ENCODE peak calls at places on chromosomes 5 and 9, in six cellular contexts. N is HFFc6; H is effector CD4-positive, alpha-beta T cell; O is T-helper 1 cell; F is DMS153; I is A549. J is an unnamed sample.

GRCh38 chr5:132840896-132841818 is 10.7 kb upstream of the SHROOM1 start:
- DNase-seq in N (peak; percentile 44), H (no peak), O (no peak), F (no peak), I (no peak), J (no peak)

GRCh38 chr9:112078432-112078831 is 96.7 kb downstream of the SUSD1 start:
- DNase-seq in N (no peak), H (no peak), O (no peak), F (no peak), I (no peak), J (no peak)

GRCh38 chr9:14207352-14207995 is 106.5 kb downstream of the NFIB start:
- DNase-seq in N (no peak), H (no peak), O (no peak), F (no peak), I (no peak), J (no peak)

GRCh38 chr5:151082976-151083651 is 2.3 kb upstream of the TNIP1 start:
- DNase-seq in N (no peak), H (peak; percentile 65), O (peak; percentile 58), F (no peak), I (peak; percentile 73), J (peak; percentile 76)

GRCh38 chr5:11180890-11181289 is 419.9 kb upstream of the DAP start:
- DNase-seq in N (no peak), H (no peak), O (no peak), F (no peak), I (no peak), J (no peak)

GRCh38 chr5:57405984-57406383 is 76.6 kb downstream of the ACTBL2 start:
- DNase-seq in N (no peak), H (no peak), O (no peak), F (no peak), I (no peak), J (no peak)

GRCh38 chr5:6049662-6050061 is 328.7 kb downstream of the MED10 start:
- DNase-seq in N (no peak), H (no peak), O (no peak), F (no peak), I (no peak), J (no peak)

GRCh38 chr5:154811653-154812465 is 38.5 kb downstream of the FAXDC2 start:
- DNase-seq in N (peak; percentile 66), H (peak; percentile 55), O (peak; percentile 46), F (no peak), I (peak; percentile 76), J (peak; percentile 16)

GRCh38 chr9:130817862-130818261 is 17.2 kb upstream of the ABL1 start:
- DNase-seq in N (no peak), H (no peak), O (no peak), F (no peak), I (no peak), J (no peak)

GRCh38 chr9:121634329-121634784 is 17.1 kb upstream of the DAB2IP start:
- DNase-seq in N (no peak), H (no peak), O (no peak), F (no peak), I (no peak), J (no peak)

GRCh38 chr5:134647750-134648424 is 698 bp upstream of the SEC24A start:
- DNase-seq in N (peak; percentile 22), H (peak; percentile 5), O (no peak), F (no peak), I (no peak), J (no peak)

GRCh38 chr9:97615439-97616072 is 17.6 kb downstream of the TSTD2 start:
- DNase-seq in N (peak; percentile 45), H (peak; percentile 58), O (peak; percentile 43), F (peak; percentile 8), I (peak; percentile 69), J (peak; percentile 19)

GRCh38 chr5:178854284-178854683 is 5.5 kb upstream of the ZNF354B start:
- DNase-seq in N (no peak), H (no peak), O (no peak), F (no peak), I (no peak), J (no peak)

GRCh38 chr9:1269533-1270315 is 219.6 kb downstream of the DMRT2 start:
- DNase-seq in N (no peak), H (no peak), O (no peak), F (no peak), I (no peak), J (no peak)

GRCh38 chr5:98205691-98206461 is 567.6 kb upstream of the RGMB start:
- DNase-seq in N (no peak), H (no peak), O (no peak), F (no peak), I (no peak), J (no peak)

GRCh38 chr5:74188341-74188740 is 452.2 kb downstream of the ENC1 start:
- DNase-seq in N (no peak), H (no peak), O (no peak), F (no peak), I (no peak), J (no peak)

GRCh38 chr9:69019808-69020207 is 5.9 kb upstream of the PRKACG start:
- DNase-seq in N (no peak), H (no peak), O (no peak), F (peak; percentile 35), I (no peak), J (peak; percentile 19)

GRCh38 chr9:125438506-125439433 is 177.1 kb downstream of the GAPVD1 start:
- DNase-seq in N (no peak), H (no peak), O (no peak), F (no peak), I (no peak), J (no peak)

GRCh38 chr9:116342941-116343340 is 189.3 kb downstream of the PAPPA start:
- DNase-seq in N (no peak), H (no peak), O (no peak), F (no peak), I (no peak), J (no peak)

GRCh38 chr9:136349546-136349945 is 14.0 kb downstream of the DNLZ start:
- DNase-seq in N (no peak), H (no peak), O (no peak), F (no peak), I (no peak), J (no peak)

GRCh38 chr9:1042466-1042865 is 7.7 kb upstream of the DMRT2 start:
- DNase-seq in N (no peak), H (no peak), O (no peak), F (no peak), I (no peak), J (no peak)

GRCh38 chr9:129685220-129685932 is 19.9 kb downstream of the PRRX2 start:
- DNase-seq in N (peak; percentile 72), H (no peak), O (no peak), F (no peak), I (peak; percentile 84), J (no peak)

GRCh38 chr5:35857606-35858205 is 1.0 kb downstream of the IL7R start:
- DNase-seq in N (peak; percentile 86), H (no peak), O (no peak), F (no peak), I (no peak), J (no peak)

GRCh38 chr5:57216714-57217113 is 42.9 kb downstream of the GPBP1 start:
- DNase-seq in N (peak; percentile 7), H (no peak), O (no peak), F (no peak), I (no peak), J (no peak)

J was measured in effector memory CD4-positive, alpha-beta T cell.